ENCODE peak calls at places on chromosome 20, in six cellular contexts. G is omental fat pad, F is PC-3, S is adrenal gland, T is pancreas, V is epithelial cell of esophagus. E is an unnamed sample.

GRCh38 chr20:5989539-5989938 is 39.1 kb downstream of the MCM8 start:
- DNase-seq in G (no peak), F (peak), S (no peak), T (no peak), V (no peak), E (no peak)

GRCh38 chr20:47713941-47714450 is 71.3 kb downstream of the SULF2 start:
- DNase-seq in G (no peak), F (no peak), S (peak), T (no peak), V (no peak), E (no peak)

GRCh38 chr20:9705722-9706476 is 133.0 kb downstream of the PAK5 start:
- DNase-seq in G (no peak), F (no peak), S (no peak), T (no peak), V (no peak), E (no peak)

GRCh38 chr20:63740070-63740500 is 509 bp downstream of the SLC2A4RG start:
- DNase-seq in G (no peak), F (peak), S (no peak), T (peak), V (peak), E (no peak)

GRCh38 chr20:64079273-64080012 is at the start of gene RGS19:
- DNase-seq in G (peak), F (peak), S (peak), T (peak), V (peak), E (peak)

GRCh38 chr20:59165794-59166709 is 2.4 kb downstream of the ZNF831 start:
- DNase-seq in G (no peak), F (no peak), S (no peak), T (no peak), V (no peak), E (no peak)

GRCh38 chr20:51995551-51995951 is 193.2 kb upstream of the SALL4 start:
- DNase-seq in G (no peak), F (no peak), S (no peak), T (no peak), V (no peak), E (peak)

GRCh38 chr20:63955281-63955845 is 853 bp downstream of the UCKL1 start:
- DNase-seq in G (no peak), F (peak), S (no peak), T (no peak), V (peak), E (no peak)

GRCh38 chr20:1833728-1834726 is 61.2 kb upstream of the SIRPA start:
- DNase-seq in G (no peak), F (no peak), S (no peak), T (no peak), V (peak), E (no peak)

GRCh38 chr20:24451428-24451827 is 18.0 kb upstream of the SYNDIG1 start:
- DNase-seq in G (no peak), F (no peak), S (no peak), T (no peak), V (no peak), E (no peak)

GRCh38 chr20:25507385-25508082 is 77.8 kb downstream of the NINL start:
- DNase-seq in G (no peak), F (no peak), S (no peak), T (no peak), V (no peak), E (no peak)

GRCh38 chr20:50578778-50579165 is 68.6 kb downstream of the PTPN1 start:
- DNase-seq in G (no peak), F (no peak), S (peak), T (no peak), V (no peak), E (no peak)

GRCh38 chr20:48041078-48041780 is 255.9 kb upstream of the SULF2 start:
- DNase-seq in G (no peak), F (no peak), S (no peak), T (no peak), V (no peak), E (no peak)

GRCh38 chr20:57900226-57900905 is 190.6 kb upstream of the PMEPA1 start:
- DNase-seq in G (no peak), F (peak), S (no peak), T (no peak), V (no peak), E (no peak)

GRCh38 chr20:9515211-9515580 is 806 bp downstream of the LAMP5 start:
- DNase-seq in G (no peak), F (no peak), S (no peak), T (no peak), V (no peak), E (no peak)

GRCh38 chr20:38222231-38222922 is 38.2 kb downstream of the KIAA1755 start:
- DNase-seq in G (peak), F (peak), S (peak), T (no peak), V (peak), E (no peak)

GRCh38 chr20:53827996-53828672 is 234.5 kb upstream of the ZNF217 start:
- DNase-seq in G (no peak), F (peak), S (no peak), T (no peak), V (peak), E (peak)

GRCh38 chr20:4160761-4161305 is 145.5 kb upstream of the RNF24 start:
- DNase-seq in G (no peak), F (peak), S (peak), T (peak), V (peak), E (no peak)

GRCh38 chr20:9575836-9576235 is 61.4 kb downstream of the LAMP5 start:
- DNase-seq in G (no peak), F (peak), S (no peak), T (no peak), V (no peak), E (no peak)

GRCh38 chr20:63903796-63904570 is 9.1 kb downstream of the DNAJC5 start:
- DNase-seq in G (no peak), F (no peak), S (no peak), T (peak), V (no peak), E (no peak)

GRCh38 chr20:2379511-2380229 is 1.0 kb upstream of the TGM6 start:
- DNase-seq in G (no peak), F (no peak), S (no peak), T (no peak), V (no peak), E (no peak)

GRCh38 chr20:48635791-48636267 is 192.0 kb downstream of the PREX1 start:
- DNase-seq in G (no peak), F (peak), S (peak), T (no peak), V (peak), E (no peak)

GRCh38 chr20:16539280-16539679 is 34.0 kb downstream of the KIF16B start:
- DNase-seq in G (no peak), F (peak), S (no peak), T (no peak), V (no peak), E (no peak)

GRCh38 chr20:23645575-23645974 is 7.8 kb upstream of the CST3 start:
- DNase-seq in G (no peak), F (no peak), S (no peak), T (no peak), V (no peak), E (no peak)

GRCh38 chr20:4748847-4749246 is 27.1 kb downstream of the PRND start:
- DNase-seq in G (no peak), F (no peak), S (no peak), T (no peak), V (no peak), E (no peak)

GRCh38 chr20:23257848-23258746 is 92.5 kb upstream of the NXT1 start:
- DNase-seq in G (no peak), F (peak), S (peak), T (no peak), V (peak), E (no peak)

GRCh38 chr20:22905667-22906066 is 129.4 kb upstream of the SSTR4 start:
- DNase-seq in G (no peak), F (no peak), S (no peak), T (no peak), V (no peak), E (peak)

GRCh38 chr20:35312348-35312747 is 20.1 kb upstream of the FAM83C start:
- DNase-seq in G (no peak), F (peak), S (no peak), T (no peak), V (peak), E (peak)

GRCh38 chr20:58555078-58555765 is 40.0 kb upstream of the APCDD1L start:
- DNase-seq in G (no peak), F (peak), S (peak), T (no peak), V (peak), E (peak)

GRCh38 chr20:62679978-62680589 is 28.6 kb upstream of the NTSR1 start:
- DNase-seq in G (no peak), F (no peak), S (no peak), T (no peak), V (no peak), E (no peak)
- TF ChIP-seq CTCF in G (no peak), F (peak), S (no peak), T (no peak), V (no peak), E (no peak)

DNA sequence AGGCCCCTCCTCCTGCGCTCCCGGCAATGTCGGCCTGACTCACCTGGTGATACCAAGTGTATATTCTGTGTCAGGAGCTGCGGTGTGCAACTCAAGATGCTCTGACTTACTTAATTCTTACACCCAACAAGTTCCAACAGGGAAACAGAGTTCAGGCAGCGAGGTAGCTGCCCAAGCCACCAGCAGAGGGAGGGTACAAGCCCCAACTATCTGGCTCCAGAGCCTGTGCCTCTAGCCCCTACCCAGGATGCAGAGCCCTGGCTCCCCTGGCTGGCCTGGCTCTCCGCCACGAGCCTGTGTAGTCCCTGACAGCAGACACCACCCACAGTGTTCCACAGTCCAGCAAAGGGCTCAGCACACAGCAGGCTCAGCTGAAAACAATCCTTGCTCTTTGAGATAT is 34.9 kb downstream of the C20orf203 start:
- DNase-seq in G (no peak), F (no peak), S (peak), T (no peak), V (peak), E (no peak)
- TF ChIP-seq CTCF in G (no peak), F (no peak), S (no peak), T (no peak), V (peak), E (no peak)

DNA sequence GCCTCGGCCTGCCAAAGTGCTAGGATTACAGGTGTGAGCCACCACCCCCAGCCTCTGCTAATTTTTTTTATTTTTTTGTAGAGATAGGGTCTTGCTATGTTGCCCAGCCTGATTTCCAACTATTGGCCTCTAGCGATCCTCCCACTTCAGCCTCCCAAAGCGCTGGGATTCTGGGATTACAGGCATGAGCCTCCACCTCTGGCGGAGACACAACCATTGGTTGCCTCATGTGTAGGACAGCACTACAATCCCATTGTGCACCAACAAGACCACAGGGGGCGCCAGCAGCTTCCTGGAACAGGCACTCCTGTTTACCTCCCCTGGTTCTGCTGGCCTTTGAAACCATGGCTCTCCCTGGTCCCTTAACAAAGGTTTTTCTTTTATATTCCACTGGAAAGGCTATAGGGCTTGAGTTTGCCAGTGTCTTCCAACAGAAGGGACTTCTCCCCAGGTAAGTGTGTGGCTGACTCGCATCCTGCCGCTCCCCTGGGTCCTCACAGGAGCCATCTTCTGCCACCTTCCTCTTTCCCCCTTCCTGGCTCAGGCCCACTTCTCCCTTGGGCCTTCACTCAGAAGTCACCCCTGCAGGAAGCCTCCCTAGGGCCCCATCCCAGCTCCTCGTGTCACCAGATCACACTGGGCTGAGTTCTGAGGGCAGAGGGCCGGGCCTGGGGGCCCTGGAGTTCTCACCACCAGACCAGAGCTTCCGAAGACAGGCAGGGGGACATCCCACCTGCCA is 39.2 kb upstream of the TLDC2 start:
- DNase-seq in G (no peak), F (peak), S (peak), T (peak), V (peak), E (no peak)
- TF ChIP-seq CTCF in G (no peak), F (peak), S (peak), T (no peak), V (peak), E (peak)

GRCh38 chr20:33007376-33008335 is at the start of gene BPIFB2:
- DNase-seq in G (no peak), F (no peak), S (no peak), T (no peak), V (no peak), E (no peak)

GRCh38 chr20:33004141-33004751 is at the start of gene SUN5:
- DNase-seq in G (no peak), F (no peak), S (no peak), T (no peak), V (no peak), E (no peak)

GRCh38 chr20:33006776-33007375 is 628 bp upstream of the BPIFB2 start:
- DNase-seq in G (no peak), F (no peak), S (no peak), T (no peak), V (no peak), E (no peak)

GRCh38 chr20:33005908-33006775 is 1.4 kb upstream of the BPIFB2 start:
- DNase-seq in G (no peak), F (no peak), S (no peak), T (no peak), V (no peak), E (no peak)

DNA sequence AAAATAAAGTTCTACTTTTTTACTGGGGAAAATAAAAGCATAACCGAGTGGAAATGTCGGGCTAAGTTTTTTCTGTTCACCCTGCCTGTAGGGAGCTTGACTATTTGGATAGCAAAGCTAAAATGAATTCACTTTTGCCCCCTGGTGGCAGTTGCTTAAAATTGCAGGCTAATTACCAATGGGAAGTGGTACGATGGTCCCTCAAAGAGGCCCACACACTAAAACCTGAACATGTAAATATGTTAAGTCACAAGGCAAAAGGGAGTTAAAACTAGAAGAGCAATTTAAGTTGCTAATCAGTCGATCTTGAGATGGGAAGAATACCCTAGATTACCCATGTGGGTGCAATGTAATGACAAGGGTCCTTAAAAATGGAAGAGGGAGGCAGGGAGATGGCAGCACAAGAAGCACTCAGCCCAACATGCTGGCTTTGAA is 916 bp upstream of the SUN5 start:
- DNase-seq in G (no peak), F (peak), S (no peak), T (no peak), V (no peak), E (no peak)
- TF ChIP-seq CTCF in G (no peak), F (peak), S (no peak), T (peak), V (peak), E (peak)

DNA sequence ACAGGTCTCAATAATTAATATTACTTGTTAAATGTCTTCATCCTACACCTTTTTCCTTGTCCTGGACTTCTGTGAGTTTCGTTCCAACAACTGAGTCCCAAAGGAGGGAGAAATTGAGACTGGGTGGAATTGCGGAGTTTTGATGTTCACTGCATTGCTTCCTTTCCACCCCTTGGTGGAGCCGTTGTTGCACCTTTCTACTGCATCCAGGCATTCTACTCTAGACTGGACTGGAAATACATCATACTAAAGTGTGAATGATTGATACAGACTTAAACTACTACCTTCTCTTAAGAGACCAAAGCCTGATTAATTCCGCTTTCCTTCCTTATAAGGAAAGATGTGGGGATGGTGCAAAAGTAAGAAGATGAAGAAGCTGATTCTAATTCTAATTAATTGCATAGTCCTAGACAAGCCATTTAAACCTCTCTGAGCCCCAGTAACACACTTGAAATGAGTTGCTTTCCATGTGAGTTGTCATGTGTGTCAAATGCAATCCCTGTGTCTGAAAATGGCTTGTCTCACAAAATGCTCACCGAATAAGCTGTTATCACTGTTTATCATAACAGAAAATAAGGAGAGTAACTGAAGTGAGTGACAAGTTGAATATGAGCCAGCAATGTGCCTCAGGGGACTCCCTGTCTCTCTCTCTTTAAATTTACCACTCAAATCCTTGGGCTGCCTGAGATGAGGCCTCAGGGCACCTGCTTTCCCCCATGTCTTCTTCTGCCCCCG is 338.3 kb upstream of the CHD6 start:
- DNase-seq in G (no peak), F (peak), S (peak), T (no peak), V (no peak), E (no peak)
- TF ChIP-seq CTCF in G (no peak), F (peak), S (peak), T (peak), V (no peak), E (no peak)

DNA sequence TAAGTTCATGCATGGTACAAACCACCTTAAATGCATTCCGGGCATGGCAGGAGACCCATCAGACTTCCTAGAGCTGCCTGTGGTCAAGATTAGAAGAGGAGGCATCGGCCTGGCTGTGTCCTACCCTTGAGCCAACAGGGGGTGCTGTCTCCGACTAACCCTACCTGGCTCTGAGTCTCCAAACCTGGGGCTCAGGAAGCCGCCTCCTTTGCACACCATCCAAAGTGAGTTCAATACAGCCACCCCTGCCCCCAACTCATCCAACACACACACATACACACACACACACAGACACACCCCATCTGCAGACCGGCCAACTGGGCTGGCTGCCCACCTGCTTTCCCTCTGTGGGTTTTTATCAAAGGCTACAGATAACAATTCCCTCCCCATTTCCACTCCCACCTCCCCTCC is 77.0 kb downstream of the JPH2 start:
- DNase-seq in G (no peak), F (no peak), S (no peak), T (no peak), V (no peak), E (no peak)
- TF ChIP-seq CTCF in G (no peak), F (peak), S (no peak), T (no peak), V (no peak), E (peak)

GRCh38 chr20:19921349-19921793 is 95.8 kb upstream of the NAA20 start:
- DNase-seq in G (no peak), F (no peak), S (peak), T (no peak), V (no peak), E (no peak)
- TF ChIP-seq CTCF in G (no peak), F (no peak), S (no peak), T (no peak), V (no peak), E (no peak)

DNA sequence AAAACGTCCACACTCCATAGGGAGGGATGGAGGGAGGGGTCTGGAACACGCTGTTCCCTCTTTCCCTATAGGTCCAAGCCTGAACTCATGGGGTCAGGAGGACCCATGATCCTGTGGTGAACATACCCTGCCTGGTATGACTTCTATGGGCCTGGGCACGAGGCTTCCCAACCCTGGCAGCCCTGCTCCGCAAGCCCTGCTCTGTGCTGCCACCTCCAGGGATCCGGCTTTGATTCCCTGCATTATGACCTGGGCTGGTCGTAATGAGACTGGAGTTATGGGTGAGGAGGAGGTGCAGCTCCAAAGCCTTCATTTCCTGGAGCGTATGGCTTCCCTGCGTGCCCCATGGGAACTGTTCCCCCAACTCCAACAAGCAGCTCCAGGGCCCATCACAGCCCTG is 54.9 kb downstream of the CDH22 start:
- DNase-seq in G (no peak), F (peak), S (peak), T (no peak), V (peak), E (no peak)
- TF ChIP-seq CTCF in G (no peak), F (peak), S (peak), T (no peak), V (peak), E (peak)

E was measured in AG09319.